ENCODE peak calls at places on chromosomes 6 and 20, in seven cellular contexts. O is stimulated activated CD8-positive, alpha-beta memory T cell treated with anti-CD3 and anti-CD28 coated beads, Interleukin-7, amount 100 ng/mL, for 24 hours; M is GM12865; Y is HEK293T; X is lower leg skin; C is left lobe of liver; L is occipital lobe. D is an unnamed sample.

GRCh38 chr6:156718647-156719394 is 58.4 kb upstream of the ARID1B start:
- DNase-seq in L (peak), M (no peak), Y (no peak), C (no peak), O (no peak), X (peak), D (peak)

GRCh38 chr6:150631283-150631981 is 31.7 kb downstream of the PLEKHG1 start:
- DNase-seq in C (peak), M (peak), X (no peak), L (no peak), Y (no peak), O (no peak), D (no peak)

GRCh38 chr6:31070711-31071197 is 41.6 kb downstream of the C6orf15 start:
- DNase-seq in Y (peak), M (peak), O (no peak), L (peak), X (peak), C (no peak), D (no peak)

GRCh38 chr6:141484726-141485125 is 648.0 kb upstream of the GJE1 start:
- DNase-seq in X (no peak), L (no peak), C (no peak), O (no peak), M (peak), Y (no peak), D (no peak)

GRCh38 chr6:1604347-1604990 is 5.2 kb upstream of the FOXC1 start:
- DNase-seq in Y (peak), M (peak), O (no peak), X (no peak), C (peak), L (peak), D (peak)

GRCh38 chr20:51335329-51335841 is 207.1 kb downstream of the NFATC2 start:
- DNase-seq in O (no peak), Y (no peak), X (no peak), C (no peak), L (no peak), M (peak), D (no peak)

GRCh38 chr6:39350723-39351505 is 28.4 kb upstream of the KCNK16 start:
- DNase-seq in X (no peak), M (no peak), O (no peak), L (no peak), C (no peak), Y (no peak), D (no peak)

GRCh38 chr6:68638225-68638900 is 3.3 kb downstream of the ADGRB3 start:
- DNase-seq in Y (no peak), X (no peak), M (peak), L (no peak), C (no peak), O (no peak), D (peak)

GRCh38 chr20:36465109-36466080 is 75.9 kb upstream of the MYL9 start:
- DNase-seq in C (no peak), M (peak), X (peak), Y (peak), O (no peak), L (no peak), D (peak)

GRCh38 chr6:170222498-170223471 is 68.1 kb downstream of the DLL1 start:
- DNase-seq in M (no peak), X (no peak), Y (no peak), L (no peak), C (peak), O (no peak), D (peak)

GRCh38 chr20:58213112-58213511 is 15.3 kb downstream of the ANKRD60 start:
- DNase-seq in O (no peak), C (no peak), X (no peak), L (peak), Y (no peak), M (no peak), D (no peak)

GRCh38 chr6:167678102-167679101 is 148.3 kb upstream of the AFDN start:
- DNase-seq in O (no peak), C (peak), X (no peak), M (no peak), L (no peak), Y (no peak), D (no peak)

GRCh38 chr20:20297752-20298151 is 70.2 kb upstream of the INSM1 start:
- DNase-seq in X (no peak), Y (no peak), L (no peak), M (no peak), C (no peak), O (no peak), D (no peak)

GRCh38 chr20:49635171-49635570 is 67.2 kb upstream of the PTGIS start:
- DNase-seq in C (no peak), Y (no peak), M (no peak), O (no peak), L (peak), X (no peak), D (peak)

GRCh38 chr6:19812512-19813119 is 24.6 kb upstream of the ID4 start:
- DNase-seq in C (no peak), M (peak), L (no peak), X (no peak), O (no peak), Y (peak), D (no peak)

GRCh38 chr6:44006123-44006871 is 121.0 kb downstream of the MRPL14 start:
- DNase-seq in L (no peak), O (no peak), X (no peak), M (no peak), Y (no peak), C (no peak), D (no peak)

GRCh38 chr6:5511924-5512323 is 250.6 kb downstream of the FARS2 start:
- DNase-seq in L (no peak), M (no peak), X (no peak), C (no peak), O (no peak), Y (no peak), D (peak)

GRCh38 chr6:95487817-95488216 is 89.5 kb upstream of the MANEA start:
- DNase-seq in L (no peak), Y (no peak), X (no peak), C (no peak), O (no peak), M (no peak), D (no peak)

GRCh38 chr20:43909720-43910119 is 4.9 kb upstream of the TOX2 start:
- DNase-seq in Y (no peak), M (peak), C (no peak), L (no peak), X (no peak), O (no peak), D (no peak)

GRCh38 chr6:158619922-158620801 is 24.4 kb downstream of the DYNLT1 start:
- DNase-seq in Y (no peak), O (no peak), M (no peak), L (no peak), X (no peak), C (peak), D (peak)

GRCh38 chr6:3888153-3888957 is 39.2 kb downstream of the FAM50B start:
- DNase-seq in L (no peak), C (no peak), O (no peak), Y (no peak), X (peak), M (no peak), D (no peak)

GRCh38 chr6:14582731-14583130 is 465.2 kb downstream of the CD83 start:
- DNase-seq in X (no peak), O (no peak), Y (no peak), C (no peak), L (no peak), M (no peak), D (no peak)

GRCh38 chr6:149691201-149691600 is 26.7 kb downstream of the LATS1 start:
- DNase-seq in O (no peak), C (no peak), Y (no peak), X (no peak), L (no peak), M (no peak), D (no peak)

GRCh38 chr6:8819446-8819845 is 384.1 kb upstream of the SLC35B3 start:
- DNase-seq in M (no peak), X (no peak), L (no peak), C (no peak), O (no peak), Y (no peak), D (no peak)

GRCh38 chr6:105443941-105444340 is 41.1 kb upstream of the PREP start:
- DNase-seq in L (no peak), C (no peak), X (no peak), M (no peak), Y (no peak), O (no peak), D (no peak)

GRCh38 chr6:82970853-82971252 is 94.8 kb downstream of the UBE3D start:
- DNase-seq in O (no peak), M (no peak), L (no peak), Y (no peak), C (no peak), X (no peak), D (no peak)

GRCh38 chr6:34544052-34544604 is 12.0 kb downstream of the SPDEF start:
- DNase-seq in X (no peak), Y (no peak), M (no peak), O (no peak), L (no peak), C (no peak), D (no peak)

GRCh38 chr20:37902504-37903313 is at the start of gene VSTM2L:
- DNase-seq in O (no peak), M (peak), L (peak), Y (peak), C (peak), X (no peak), D (peak)

GRCh38 chr20:48823960-48824497 is 3.8 kb downstream of the PREX1 start:
- DNase-seq in M (peak), Y (no peak), L (peak), X (no peak), C (no peak), O (peak), D (no peak)

GRCh38 chr20:62116558-62117361 is 5.5 kb upstream of the LSM14B start:
- DNase-seq in X (no peak), O (no peak), Y (no peak), L (no peak), M (no peak), C (no peak), D (no peak)

GRCh38 chr20:43963872-43964791 is 49.5 kb downstream of the TOX2 start:
- DNase-seq in L (no peak), M (peak), Y (no peak), C (no peak), X (peak), O (no peak), D (peak)

GRCh38 chr6:74936886-74937285 is 269.0 kb downstream of the COL12A1 start:
- DNase-seq in M (no peak), Y (no peak), L (no peak), C (no peak), O (no peak), X (no peak), D (no peak)

GRCh38 chr6:53797304-53797703 is 2.5 kb downstream of the LRRC1 start:
- DNase-seq in L (no peak), C (no peak), X (no peak), Y (no peak), M (no peak), O (no peak), D (no peak)

GRCh38 chr6:100430962-100431361 is 33.8 kb downstream of the SIM1 start:
- DNase-seq in C (no peak), X (no peak), O (no peak), L (no peak), M (no peak), Y (no peak), D (no peak)